ENCODE peak calls at places on chromosomes 4 and X, in six cellular contexts. Q, D, U, H, J and P are unnamed samples.

GRCh38 chrX:39753296-39753996 is 344.3 kb downstream of the BCOR start:
- DNase-seq in Q (no peak), D (no peak), U (no peak), H (peak; percentile 57), J (no peak), P (no peak)

GRCh38 chr4:99202536-99202935 is 16.5 kb downstream of the ADH6 start:
- DNase-seq in Q (no peak), D (no peak), U (no peak), H (peak; percentile 89), J (no peak), P (no peak)

GRCh38 chr4:123352240-123352945 is 44.2 kb upstream of the SPRY1 start:
- DNase-seq in Q (peak; percentile 93), D (no peak), U (no peak), H (peak; percentile 59), J (no peak), P (no peak)

GRCh38 chr4:139042981-139043460 is 27.4 kb downstream of the NOCT start:
- DNase-seq in Q (no peak), D (no peak), U (peak; percentile 28), H (no peak), J (no peak), P (no peak)

GRCh38 chr4:8260656-8261111 is 8.9 kb upstream of the HTRA3 start:
- DNase-seq in Q (peak; percentile 81), D (no peak), U (no peak), H (peak; percentile 92), J (no peak), P (no peak)

GRCh38 chr4:48483777-48484493 is 792 bp downstream of the SLC10A4 start:
- DNase-seq in Q (no peak), D (no peak), U (no peak), H (no peak), J (no peak), P (no peak)

GRCh38 chr4:53902786-53903185 is 161.6 kb downstream of the CHIC2 start:
- DNase-seq in Q (no peak), D (no peak), U (no peak), H (no peak), J (no peak), P (no peak)

GRCh38 chr4:10281996-10282395 is 165.4 kb upstream of the WDR1 start:
- DNase-seq in Q (no peak), D (no peak), U (no peak), H (peak; percentile 5), J (no peak), P (no peak)

GRCh38 chrX:100615015-100615414 is 21.6 kb downstream of the TSPAN6 start:
- DNase-seq in Q (peak; percentile 61), D (no peak), U (peak; percentile 11), H (peak; percentile 86), J (no peak), P (no peak)

GRCh38 chr4:107760281-107760947 is 40.4 kb upstream of the PAPSS1 start:
- DNase-seq in Q (no peak), D (no peak), U (no peak), H (peak; percentile 36), J (no peak), P (no peak)

GRCh38 chr4:107757293-107757692 is 37.3 kb upstream of the PAPSS1 start:
- DNase-seq in Q (no peak), D (no peak), U (no peak), H (no peak), J (no peak), P (no peak)

GRCh38 chr4:107755841-107756356 is 35.9 kb upstream of the PAPSS1 start:
- DNase-seq in Q (peak; percentile 12), D (no peak), U (no peak), H (peak; percentile 46), J (no peak), P (no peak)

DNA sequence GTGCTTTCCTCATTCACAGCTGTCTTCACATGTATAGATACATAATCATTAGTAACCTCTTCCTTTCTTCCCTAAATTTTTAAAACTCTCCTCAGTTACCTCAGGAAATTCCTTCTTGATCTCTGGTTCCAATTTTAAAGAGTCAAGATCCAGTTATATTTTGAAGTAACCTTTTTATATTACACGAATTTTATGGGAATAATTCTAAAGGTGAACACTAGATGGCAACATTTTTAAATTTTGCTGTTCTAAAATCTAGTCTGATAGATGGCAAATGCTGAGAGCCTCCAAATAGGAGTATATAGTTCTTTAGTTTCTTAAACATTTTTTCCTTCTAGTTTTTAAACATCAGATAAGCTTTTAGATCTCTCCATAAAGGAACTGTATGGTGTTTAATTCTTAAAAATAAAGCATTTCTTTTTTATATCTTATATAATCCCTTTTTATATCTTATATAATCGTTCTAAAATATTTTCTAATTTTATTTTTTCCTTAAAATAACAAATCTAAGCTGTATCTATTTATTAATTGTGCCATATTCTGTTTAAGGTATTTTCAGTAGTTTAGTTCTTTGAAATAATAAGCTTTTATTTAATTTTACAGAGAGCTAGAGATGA is 37.9 kb upstream of the PAPSS1 start:
- DNase-seq in Q (peak; percentile 56), D (no peak), U (no peak), H (peak; percentile 64), J (no peak), P (no peak)
- TF ChIP-seq CTCF in Q (peak; percentile 22), D (no peak), U (peak; percentile 81), H (peak; percentile 40), J (peak; percentile 66), P (peak; percentile 51)

GRCh38 chrX:135740683-135741149 is 27.3 kb downstream of the CT45A3 start:
- DNase-seq in Q (no peak), D (no peak), U (peak; percentile 44), H (peak; percentile 8), J (no peak), P (peak; percentile 5)
- TF ChIP-seq CTCF in Q (no peak), D (no peak), U (peak; percentile 63), H (peak; percentile 49), J (no peak), P (peak; percentile 50)

GRCh38 chrX:54422168-54422567 is 18.0 kb upstream of the TSR2 start:
- DNase-seq in Q (no peak), D (no peak), U (no peak), H (no peak), J (no peak), P (no peak)

GRCh38 chrX:54419559-54420302 is 20.5 kb upstream of the TSR2 start:
- DNase-seq in Q (no peak), D (no peak), U (no peak), H (no peak), J (no peak), P (no peak)

GRCh38 chrX:54427837-54428424 is 12.3 kb upstream of the TSR2 start:
- DNase-seq in Q (no peak), D (no peak), U (no peak), H (no peak), J (no peak), P (no peak)

DNA sequence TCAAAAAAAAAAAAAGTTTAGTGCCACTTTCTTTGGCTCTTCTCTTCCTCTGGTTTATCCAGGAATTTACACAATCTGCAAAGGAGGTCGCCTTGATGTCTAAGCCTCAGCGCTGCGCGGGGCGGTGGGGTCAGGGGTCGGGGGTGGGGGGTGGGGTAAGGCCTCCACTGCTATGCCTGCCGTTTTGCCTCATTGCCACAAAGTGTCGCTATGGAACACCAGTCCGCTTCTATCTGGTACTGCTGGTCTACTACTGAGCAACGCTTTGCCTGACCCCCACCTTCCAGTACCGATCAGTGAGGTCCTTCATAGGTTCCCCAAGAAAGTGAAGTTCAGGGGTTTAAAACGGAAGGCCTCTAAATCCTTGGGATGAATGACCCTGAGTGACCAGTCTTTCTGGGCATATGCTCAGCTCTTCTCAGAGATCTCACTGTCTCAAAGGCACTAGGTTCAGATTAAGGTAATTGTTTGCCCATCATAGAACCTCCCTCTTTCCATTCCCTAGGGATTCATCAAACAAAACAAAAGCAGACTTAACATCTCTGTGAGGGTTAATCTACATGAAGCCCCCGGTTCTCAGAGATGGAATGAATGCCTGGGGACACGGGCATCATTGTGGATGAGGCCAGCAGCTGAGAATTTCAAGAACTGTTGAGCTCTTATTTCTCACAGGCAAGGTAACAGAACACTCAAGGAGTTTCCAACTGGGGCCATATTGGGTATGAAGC is 16.9 kb upstream of the TSR2 start:
- DNase-seq in Q (no peak), D (no peak), U (peak; percentile 18), H (peak; percentile 19), J (no peak), P (no peak)
- TF ChIP-seq CTCF in Q (peak; percentile 9), D (no peak), U (no peak), H (peak; percentile 35), J (no peak), P (no peak)

GRCh38 chrX:56733459-56734046 is 4.5 kb downstream of the NBDY start:
- DNase-seq in Q (peak; percentile 37), D (peak; percentile 68), U (peak; percentile 47), H (peak; percentile 53), J (no peak), P (no peak)
- TF ChIP-seq CTCF in Q (peak; percentile 53), D (no peak), U (peak; percentile 72), H (peak; percentile 57), J (peak; percentile 58), P (peak; percentile 40)

GRCh38 chr4:20423420-20423819 is 171.7 kb downstream of the SLIT2 start:
- DNase-seq in Q (no peak), D (no peak), U (no peak), H (no peak), J (no peak), P (no peak)
- TF ChIP-seq CTCF in Q (no peak), D (no peak), U (no peak), H (no peak), J (no peak), P (peak; percentile 10)

GRCh38 chrX:110437686-110438085 is 79.0 kb downstream of the RTL9 start:
- DNase-seq in Q (no peak), D (no peak), U (no peak), H (no peak), J (no peak), P (no peak)

GRCh38 chrX:110440016-110440805 is 81.6 kb downstream of the RTL9 start:
- DNase-seq in Q (no peak), D (no peak), U (no peak), H (no peak), J (no peak), P (no peak)

GRCh38 chrX:110448459-110448858 is 89.8 kb downstream of the RTL9 start:
- DNase-seq in Q (no peak), D (no peak), U (no peak), H (no peak), J (no peak), P (no peak)

GRCh38 chrX:110444996-110445395 is 86.3 kb downstream of the RTL9 start:
- DNase-seq in Q (no peak), D (no peak), U (no peak), H (no peak), J (no peak), P (no peak)

GRCh38 chrX:110442631-110443030 is 84.0 kb downstream of the RTL9 start:
- DNase-seq in Q (peak; percentile 28), D (no peak), U (peak; percentile 15), H (peak; percentile 34), J (no peak), P (no peak)
- TF ChIP-seq CTCF in Q (peak; percentile 32), D (no peak), U (peak; percentile 14), H (peak; percentile 15), J (no peak), P (no peak)